ENCODE peak calls at places on chromosomes 3 and 15, in five cellular contexts. One of them, this sample, is unnamed.

GRCh38 chr15:45134682-45135604 is 5.1 kb downstream of the DUOX1 start:
- DNase-seq in Panc1: no peak
- DNase-seq in astrocyte: no peak
- DNase-seq in effector memory CD4-positive, alpha-beta T cell: no peak
- DNase-seq in mesendoderm: peak; percentile 45
- DNase-seq in this sample: peak; percentile 32

GRCh38 chr15:40098489-40099261 is 10.0 kb downstream of the BMF start:
- DNase-seq in Panc1: peak; percentile 77
- DNase-seq in astrocyte: peak; percentile 97
- DNase-seq in effector memory CD4-positive, alpha-beta T cell: peak; percentile 16
- DNase-seq in mesendoderm: peak; percentile 92
- DNase-seq in this sample: no peak

GRCh38 chr15:58190419-58190818 is 52.2 kb downstream of the AQP9 start:
- DNase-seq in Panc1: no peak
- DNase-seq in astrocyte: no peak
- DNase-seq in effector memory CD4-positive, alpha-beta T cell: no peak
- DNase-seq in mesendoderm: no peak
- DNase-seq in this sample: no peak

GRCh38 chr3:117393119-117393518 is 683.5 kb downstream of the TUSC7 start:
- DNase-seq in Panc1: no peak
- DNase-seq in astrocyte: peak; percentile 18
- DNase-seq in effector memory CD4-positive, alpha-beta T cell: no peak
- DNase-seq in mesendoderm: no peak
- DNase-seq in this sample: no peak

GRCh38 chr3:101926594-101927105 is 77.3 kb downstream of the NFKBIZ start:
- DNase-seq in Panc1: no peak
- DNase-seq in astrocyte: peak; percentile 70
- DNase-seq in effector memory CD4-positive, alpha-beta T cell: no peak
- DNase-seq in mesendoderm: no peak
- DNase-seq in this sample: no peak

GRCh38 chr15:68485721-68486360 is 53.9 kb upstream of the ITGA11 start:
- DNase-seq in Panc1: no peak
- DNase-seq in astrocyte: no peak
- DNase-seq in effector memory CD4-positive, alpha-beta T cell: no peak
- DNase-seq in mesendoderm: no peak
- DNase-seq in this sample: no peak

GRCh38 chr3:59245300-59245878 is 195.6 kb upstream of the CFAP20DC start:
- DNase-seq in Panc1: no peak
- DNase-seq in astrocyte: peak; percentile 76
- DNase-seq in effector memory CD4-positive, alpha-beta T cell: no peak
- DNase-seq in mesendoderm: peak; percentile 22
- DNase-seq in this sample: no peak

GRCh38 chr15:101710806-101711205 is 13.5 kb downstream of the TARS3 start:
- DNase-seq in Panc1: no peak
- DNase-seq in astrocyte: peak; percentile 65
- DNase-seq in effector memory CD4-positive, alpha-beta T cell: no peak
- DNase-seq in mesendoderm: peak; percentile 62
- DNase-seq in this sample: no peak

GRCh38 chr15:89751748-89752147 is 699 bp upstream of the MESP1 start:
- DNase-seq in Panc1: no peak
- DNase-seq in astrocyte: no peak
- DNase-seq in effector memory CD4-positive, alpha-beta T cell: no peak
- DNase-seq in mesendoderm: no peak
- DNase-seq in this sample: no peak

GRCh38 chr3:189289251-189289650 is 117.5 kb downstream of the TPRG1 start:
- DNase-seq in Panc1: no peak
- DNase-seq in astrocyte: no peak
- DNase-seq in effector memory CD4-positive, alpha-beta T cell: no peak
- DNase-seq in mesendoderm: no peak
- DNase-seq in this sample: no peak

GRCh38 chr3:64164309-64164708 is 61.0 kb downstream of the PRICKLE2 start:
- DNase-seq in Panc1: no peak
- DNase-seq in astrocyte: no peak
- DNase-seq in effector memory CD4-positive, alpha-beta T cell: no peak
- DNase-seq in mesendoderm: no peak
- DNase-seq in this sample: no peak

GRCh38 chr15:38991126-38991525 is 426.5 kb upstream of the RASGRP1 start:
- DNase-seq in Panc1: peak; percentile 4
- DNase-seq in astrocyte: peak; percentile 42
- DNase-seq in effector memory CD4-positive, alpha-beta T cell: no peak
- DNase-seq in mesendoderm: peak; percentile 73
- DNase-seq in this sample: no peak

GRCh38 chr3:5226783-5227182 is 39.3 kb downstream of the EDEM1 start:
- DNase-seq in Panc1: no peak
- DNase-seq in astrocyte: peak; percentile 12
- DNase-seq in effector memory CD4-positive, alpha-beta T cell: no peak
- DNase-seq in mesendoderm: no peak
- DNase-seq in this sample: no peak

GRCh38 chr3:197293605-197294237 is 4.7 kb downstream of the DLG1 start:
- DNase-seq in Panc1: no peak
- DNase-seq in astrocyte: no peak
- DNase-seq in effector memory CD4-positive, alpha-beta T cell: no peak
- DNase-seq in mesendoderm: no peak
- DNase-seq in this sample: no peak

GRCh38 chr15:101652783-101653430 is 726 bp upstream of the TM2D3 start:
- DNase-seq in Panc1: no peak
- DNase-seq in astrocyte: no peak
- DNase-seq in effector memory CD4-positive, alpha-beta T cell: no peak
- DNase-seq in mesendoderm: peak; percentile 56
- DNase-seq in this sample: no peak

GRCh38 chr3:42097166-42097946 is 6.2 kb downstream of the TRAK1 start:
- DNase-seq in Panc1: no peak
- DNase-seq in astrocyte: peak; percentile 94
- DNase-seq in effector memory CD4-positive, alpha-beta T cell: no peak
- DNase-seq in mesendoderm: no peak
- DNase-seq in this sample: no peak

GRCh38 chr3:172536505-172536904 is 13.3 kb upstream of the TNFSF10 start:
- DNase-seq in Panc1: no peak
- DNase-seq in astrocyte: no peak
- DNase-seq in effector memory CD4-positive, alpha-beta T cell: no peak
- DNase-seq in mesendoderm: peak; percentile 17
- DNase-seq in this sample: no peak

GRCh38 chr15:81161215-81161673 is 27.2 kb downstream of the CFAP161 start:
- DNase-seq in Panc1: no peak
- DNase-seq in astrocyte: no peak
- DNase-seq in effector memory CD4-positive, alpha-beta T cell: no peak
- DNase-seq in mesendoderm: no peak
- DNase-seq in this sample: no peak

GRCh38 chr3:196055683-196056270 is 26.1 kb downstream of the TFRC start:
- DNase-seq in Panc1: no peak
- DNase-seq in astrocyte: no peak
- DNase-seq in effector memory CD4-positive, alpha-beta T cell: no peak
- DNase-seq in mesendoderm: peak; percentile 14
- DNase-seq in this sample: no peak

GRCh38 chr3:129984124-129984523 is 9.6 kb downstream of the TRH start:
- DNase-seq in Panc1: no peak
- DNase-seq in astrocyte: no peak
- DNase-seq in effector memory CD4-positive, alpha-beta T cell: no peak
- DNase-seq in mesendoderm: peak; percentile 38
- DNase-seq in this sample: no peak

GRCh38 chr3:707041-707440 is 385.8 kb upstream of the CNTN6 start:
- DNase-seq in Panc1: no peak
- DNase-seq in astrocyte: no peak
- DNase-seq in effector memory CD4-positive, alpha-beta T cell: no peak
- DNase-seq in mesendoderm: no peak
- DNase-seq in this sample: no peak

GRCh38 chr15:29864501-29864900 is 42.2 kb upstream of the TJP1 start:
- DNase-seq in Panc1: no peak
- DNase-seq in astrocyte: no peak
- DNase-seq in effector memory CD4-positive, alpha-beta T cell: no peak
- DNase-seq in mesendoderm: peak; percentile 74
- DNase-seq in this sample: no peak

GRCh38 chr3:3707858-3708768 is 91.1 kb upstream of the LRRN1 start:
- DNase-seq in Panc1: no peak
- DNase-seq in astrocyte: no peak
- DNase-seq in effector memory CD4-positive, alpha-beta T cell: no peak
- DNase-seq in mesendoderm: peak; percentile 94
- DNase-seq in this sample: no peak

GRCh38 chr3:128988286-128988685 is 5.6 kb downstream of the CFAP92 start:
- DNase-seq in Panc1: no peak
- DNase-seq in astrocyte: no peak
- DNase-seq in effector memory CD4-positive, alpha-beta T cell: no peak
- DNase-seq in mesendoderm: no peak
- DNase-seq in this sample: no peak

GRCh38 chr3:105715372-105715771 is 153.4 kb downstream of the CBLB start:
- DNase-seq in Panc1: no peak
- DNase-seq in astrocyte: peak; percentile 69
- DNase-seq in effector memory CD4-positive, alpha-beta T cell: no peak
- DNase-seq in mesendoderm: no peak
- DNase-seq in this sample: no peak

GRCh38 chr15:45184562-45185041 is 3.2 kb downstream of the SHF start:
- DNase-seq in Panc1: no peak
- DNase-seq in astrocyte: no peak
- DNase-seq in effector memory CD4-positive, alpha-beta T cell: no peak
- DNase-seq in mesendoderm: no peak
- DNase-seq in this sample: no peak

GRCh38 chr15:58185439-58185838 is 47.3 kb downstream of the AQP9 start:
- DNase-seq in Panc1: no peak
- DNase-seq in astrocyte: no peak
- DNase-seq in effector memory CD4-positive, alpha-beta T cell: no peak
- DNase-seq in mesendoderm: peak; percentile 36
- DNase-seq in this sample: peak; percentile 3

GRCh38 chr15:100932676-100933348 is 13.7 kb downstream of the LRRK1 start:
- DNase-seq in Panc1: no peak
- DNase-seq in astrocyte: no peak
- DNase-seq in effector memory CD4-positive, alpha-beta T cell: no peak
- DNase-seq in mesendoderm: no peak
- DNase-seq in this sample: no peak

GRCh38 chr3:184635126-184635525 is 73.5 kb downstream of the EPHB3 start:
- DNase-seq in Panc1: no peak
- DNase-seq in astrocyte: no peak
- DNase-seq in effector memory CD4-positive, alpha-beta T cell: no peak
- DNase-seq in mesendoderm: no peak
- DNase-seq in this sample: no peak

GRCh38 chr3:102570551-102570950 is 135.7 kb downstream of the ZPLD1 start:
- DNase-seq in Panc1: no peak
- DNase-seq in astrocyte: no peak
- DNase-seq in effector memory CD4-positive, alpha-beta T cell: no peak
- DNase-seq in mesendoderm: no peak
- DNase-seq in this sample: no peak

DNA sequence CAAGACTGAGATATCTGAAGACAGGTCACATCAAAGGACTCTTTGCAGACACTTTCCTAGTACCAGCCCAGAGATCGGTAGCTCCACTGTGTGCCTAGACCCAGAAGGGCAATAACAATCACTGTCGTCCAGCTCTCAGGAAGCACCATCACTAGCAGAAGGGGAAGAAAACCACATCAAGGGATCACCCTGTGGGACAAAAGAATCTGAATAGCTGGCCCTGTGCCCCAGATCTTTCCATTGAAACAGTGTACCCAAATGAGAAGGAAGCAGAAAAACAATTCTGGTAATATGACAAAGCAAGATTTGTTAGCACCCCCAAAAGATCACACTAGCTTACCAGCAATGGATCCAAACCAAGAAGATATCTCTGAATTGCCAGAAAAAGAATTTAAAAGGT is 404.4 kb upstream of the NECTIN3 start:
- DNase-seq in Panc1: no peak
- DNase-seq in astrocyte: no peak
- DNase-seq in effector memory CD4-positive, alpha-beta T cell: no peak
- DNase-seq in mesendoderm: no peak
- DNase-seq in this sample: no peak
- H3K27ac ChIP-seq in Panc1: no peak overlapping the region
- H3K27ac ChIP-seq in astrocyte: no peak overlapping the region
- H3K27ac ChIP-seq in effector memory CD4-positive, alpha-beta T cell: no peak overlapping the region
- H3K27ac ChIP-seq in mesendoderm: no peak overlapping the region
- H3K27ac ChIP-seq in this sample: no peak overlapping the region

GRCh38 chr3:194311000-194311399 is 40.1 kb downstream of the CPN2 start:
- DNase-seq in Panc1: no peak
- DNase-seq in astrocyte: no peak
- DNase-seq in effector memory CD4-positive, alpha-beta T cell: no peak
- DNase-seq in mesendoderm: no peak
- DNase-seq in this sample: no peak

GRCh38 chr3:194313642-194314430 is 37.3 kb downstream of the CPN2 start:
- DNase-seq in Panc1: no peak
- DNase-seq in astrocyte: peak; percentile 53
- DNase-seq in effector memory CD4-positive, alpha-beta T cell: no peak
- DNase-seq in mesendoderm: peak; percentile 72
- DNase-seq in this sample: no peak

GRCh38 chr3:194312743-194313281 is 38.3 kb downstream of the CPN2 start:
- DNase-seq in Panc1: no peak
- DNase-seq in astrocyte: peak; percentile 85
- DNase-seq in effector memory CD4-positive, alpha-beta T cell: no peak
- DNase-seq in mesendoderm: no peak
- DNase-seq in this sample: no peak

GRCh38 chr3:194310516-194310915 is 40.6 kb downstream of the CPN2 start:
- DNase-seq in Panc1: no peak
- DNase-seq in astrocyte: no peak
- DNase-seq in effector memory CD4-positive, alpha-beta T cell: no peak
- DNase-seq in mesendoderm: no peak
- DNase-seq in this sample: no peak

GRCh38 chr3:194312186-194312742 is 38.9 kb downstream of the CPN2 start:
- DNase-seq in Panc1: no peak
- DNase-seq in astrocyte: no peak
- DNase-seq in effector memory CD4-positive, alpha-beta T cell: no peak
- DNase-seq in mesendoderm: no peak
- DNase-seq in this sample: no peak
- H3K27me3 ChIP-seq in Panc1: no peaks in the 10 kb centered on the region
- H3K27me3 ChIP-seq in astrocyte: peaks cover 62% of the 10 kb centered on the region
- H3K27me3 ChIP-seq in effector memory CD4-positive, alpha-beta T cell: no peaks in the 10 kb centered on the region
- H3K27me3 ChIP-seq in mesendoderm: no peaks in the 10 kb centered on the region
- H3K27me3 ChIP-seq in this sample: peaks cover 6% of the 10 kb centered on the region

GRCh38 chr3:125433091-125433534 is 58.0 kb upstream of the ZNF148 start:
- DNase-seq in Panc1: no peak
- DNase-seq in astrocyte: no peak
- DNase-seq in effector memory CD4-positive, alpha-beta T cell: no peak
- DNase-seq in mesendoderm: no peak
- DNase-seq in this sample: no peak
- H3K4me3 ChIP-seq in Panc1: no peak overlapping the region
- H3K4me3 ChIP-seq in astrocyte: no peak overlapping the region
- H3K4me3 ChIP-seq in effector memory CD4-positive, alpha-beta T cell: no peak overlapping the region
- H3K4me3 ChIP-seq in mesendoderm: no peak overlapping the region
- H3K4me3 ChIP-seq in this sample: no peak overlapping the region

DNA sequence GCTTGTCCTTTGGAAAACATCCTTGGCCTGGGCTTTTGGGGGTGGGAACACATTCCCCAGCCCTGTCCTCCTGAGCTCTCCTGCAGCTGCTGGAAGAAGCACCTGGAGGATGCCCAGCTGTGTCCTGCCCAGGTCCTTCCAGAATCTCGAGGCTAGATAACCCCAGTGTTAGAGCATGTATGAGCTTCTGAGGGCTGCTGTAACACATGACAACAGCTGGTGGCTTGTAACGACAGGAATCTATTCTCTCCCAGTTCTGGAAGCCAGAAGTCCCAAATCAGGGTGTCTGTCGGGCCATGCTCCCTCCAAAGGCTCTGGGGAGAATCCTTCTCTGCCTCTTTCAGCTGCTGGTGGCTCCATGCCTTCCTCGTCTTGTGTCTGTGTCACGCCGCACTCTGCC is 403.6 kb upstream of the C2CD4B start:
- DNase-seq in Panc1: no peak
- DNase-seq in astrocyte: no peak
- DNase-seq in effector memory CD4-positive, alpha-beta T cell: no peak
- DNase-seq in mesendoderm: no peak
- DNase-seq in this sample: no peak
- H3K27ac ChIP-seq in Panc1: no peak overlapping the region
- H3K27ac ChIP-seq in astrocyte: no peak overlapping the region
- H3K27ac ChIP-seq in effector memory CD4-positive, alpha-beta T cell: no peak overlapping the region
- H3K27ac ChIP-seq in mesendoderm: no peak overlapping the region
- H3K27ac ChIP-seq in this sample: no peak overlapping the region

GRCh38 chr3:185820973-185821758 is 3.7 kb downstream of the IGF2BP2 start:
- DNase-seq in Panc1: peak; percentile 80
- DNase-seq in astrocyte: peak; percentile 93
- DNase-seq in effector memory CD4-positive, alpha-beta T cell: no peak
- DNase-seq in mesendoderm: peak; percentile 50
- DNase-seq in this sample: no peak
- H3K27me3 ChIP-seq in Panc1: no peaks in the 10 kb centered on the region
- H3K27me3 ChIP-seq in astrocyte: no peaks in the 10 kb centered on the region
- H3K27me3 ChIP-seq in effector memory CD4-positive, alpha-beta T cell: peaks cover 40% of the 10 kb centered on the region
- H3K27me3 ChIP-seq in mesendoderm: no peaks in the 10 kb centered on the region
- H3K27me3 ChIP-seq in this sample: peaks cover 3% of the 10 kb centered on the region

This sample was measured in naive thymus-derived CD4-positive, alpha-beta T cell.